ENCODE peak calls at places on chromosomes 7 and 10, in four cellular contexts. One of them, this sample, is unnamed.

GRCh38 chr7:15687645-15688025 is 1.2 kb upstream of the MEOX2 start:
- DNase-seq in D721Med: no peak
- DNase-seq in kidney epithelial cell: no peak
- DNase-seq in glutamatergic neuron: peak
- DNase-seq in this sample: no peak

GRCh38 chr7:118731854-118732253 is 507.4 kb downstream of the ANKRD7 start:
- DNase-seq in D721Med: no peak
- DNase-seq in kidney epithelial cell: no peak
- DNase-seq in glutamatergic neuron: no peak
- DNase-seq in this sample: no peak

GRCh38 chr10:77776487-77776886 is 138.9 kb upstream of the KCNMA1 start:
- DNase-seq in D721Med: no peak
- DNase-seq in kidney epithelial cell: no peak
- DNase-seq in glutamatergic neuron: no peak
- DNase-seq in this sample: no peak

GRCh38 chr7:80478683-80479082 is 33.2 kb downstream of the GNAT3 start:
- DNase-seq in D721Med: no peak
- DNase-seq in kidney epithelial cell: peak
- DNase-seq in glutamatergic neuron: no peak
- DNase-seq in this sample: no peak

GRCh38 chr10:42754155-42755027 is 28.2 kb upstream of the BMS1 start:
- DNase-seq in D721Med: peak
- DNase-seq in kidney epithelial cell: no peak
- DNase-seq in glutamatergic neuron: peak
- DNase-seq in this sample: no peak

GRCh38 chr7:29622335-29623265 is 59.0 kb downstream of the PRR15 start:
- DNase-seq in D721Med: no peak
- DNase-seq in kidney epithelial cell: peak
- DNase-seq in glutamatergic neuron: no peak
- DNase-seq in this sample: no peak

GRCh38 chr7:98755138-98755898 is 114.5 kb downstream of the TMEM130 start:
- DNase-seq in D721Med: no peak
- DNase-seq in kidney epithelial cell: no peak
- DNase-seq in glutamatergic neuron: peak
- DNase-seq in this sample: no peak

GRCh38 chr10:22816298-22816653 is 101.9 kb upstream of the PIP4K2A start:
- DNase-seq in D721Med: no peak
- DNase-seq in kidney epithelial cell: peak
- DNase-seq in glutamatergic neuron: no peak
- DNase-seq in this sample: no peak

GRCh38 chr7:157573244-157573643 is 236.4 kb downstream of the DNAJB6 start:
- DNase-seq in D721Med: no peak
- DNase-seq in kidney epithelial cell: no peak
- DNase-seq in glutamatergic neuron: no peak
- DNase-seq in this sample: no peak

GRCh38 chr7:77863860-77864259 is 65.3 kb downstream of the PHTF2 start:
- DNase-seq in D721Med: no peak
- DNase-seq in kidney epithelial cell: no peak
- DNase-seq in glutamatergic neuron: no peak
- DNase-seq in this sample: no peak

GRCh38 chr10:43214956-43215561 is 51.8 kb downstream of the RASGEF1A start:
- DNase-seq in D721Med: no peak
- DNase-seq in kidney epithelial cell: no peak
- DNase-seq in glutamatergic neuron: no peak
- DNase-seq in this sample: no peak

GRCh38 chr10:21526952-21527633 is 1.6 kb upstream of the SKIDA1 start:
- DNase-seq in D721Med: no peak
- DNase-seq in kidney epithelial cell: no peak
- DNase-seq in glutamatergic neuron: peak
- DNase-seq in this sample: peak

GRCh38 chr10:113297226-113297625 is 255.6 kb upstream of the HABP2 start:
- DNase-seq in D721Med: no peak
- DNase-seq in kidney epithelial cell: peak
- DNase-seq in glutamatergic neuron: no peak
- DNase-seq in this sample: no peak
- TF ChIP-seq CTCF in D721Med: no peak
- TF ChIP-seq CTCF in kidney epithelial cell: no peak
- TF ChIP-seq CTCF in glutamatergic neuron: no peak
- TF ChIP-seq CTCF in this sample: no peak

DNA sequence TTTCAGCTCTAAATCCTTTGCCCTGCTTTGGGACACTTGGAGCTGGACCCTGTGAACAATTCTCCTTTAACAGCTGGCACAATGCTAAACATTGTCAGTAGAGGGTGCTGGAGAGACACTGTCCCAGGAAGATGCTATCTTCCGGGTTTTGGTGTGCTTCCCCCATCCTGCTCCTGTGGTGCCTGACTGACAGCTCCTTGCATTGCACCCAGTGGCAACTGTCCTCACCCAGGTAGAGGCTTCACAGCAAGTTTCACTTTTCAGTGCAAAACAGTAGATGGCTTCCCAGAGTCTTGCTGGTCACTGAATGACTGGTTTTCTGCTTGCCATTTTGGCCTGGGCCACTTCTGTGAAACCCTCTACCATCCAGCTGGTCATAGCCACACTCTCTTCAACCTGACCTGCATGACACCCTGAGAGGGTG is 77.3 kb downstream of the CDC14C start:
- DNase-seq in D721Med: no peak
- DNase-seq in kidney epithelial cell: peak
- DNase-seq in glutamatergic neuron: peak
- DNase-seq in this sample: peak
- TF ChIP-seq CTCF in D721Med: peak
- TF ChIP-seq CTCF in kidney epithelial cell: peak
- TF ChIP-seq CTCF in glutamatergic neuron: peak
- TF ChIP-seq CTCF in this sample: peak

GRCh38 chr7:151311294-151311864 is 30.2 kb upstream of the NUB1 start:
- DNase-seq in D721Med: no peak
- DNase-seq in kidney epithelial cell: no peak
- DNase-seq in glutamatergic neuron: peak
- DNase-seq in this sample: peak
- TF ChIP-seq CTCF in D721Med: peak
- TF ChIP-seq CTCF in kidney epithelial cell: peak
- TF ChIP-seq CTCF in glutamatergic neuron: no peak
- TF ChIP-seq CTCF in this sample: peak

GRCh38 chr7:31767686-31768358 is 80.8 kb downstream of the PPP1R17 start:
- DNase-seq in D721Med: no peak
- DNase-seq in kidney epithelial cell: no peak
- DNase-seq in glutamatergic neuron: no peak
- DNase-seq in this sample: no peak

GRCh38 chr7:31761646-31762045 is 74.6 kb downstream of the PPP1R17 start:
- DNase-seq in D721Med: no peak
- DNase-seq in kidney epithelial cell: no peak
- DNase-seq in glutamatergic neuron: no peak
- DNase-seq in this sample: no peak

GRCh38 chr7:31758770-31759169 is 71.8 kb downstream of the PPP1R17 start:
- DNase-seq in D721Med: no peak
- DNase-seq in kidney epithelial cell: no peak
- DNase-seq in glutamatergic neuron: no peak
- DNase-seq in this sample: no peak

GRCh38 chr7:31764457-31764856 is 77.4 kb downstream of the PPP1R17 start:
- DNase-seq in D721Med: no peak
- DNase-seq in kidney epithelial cell: no peak
- DNase-seq in glutamatergic neuron: no peak
- DNase-seq in this sample: no peak

DNA sequence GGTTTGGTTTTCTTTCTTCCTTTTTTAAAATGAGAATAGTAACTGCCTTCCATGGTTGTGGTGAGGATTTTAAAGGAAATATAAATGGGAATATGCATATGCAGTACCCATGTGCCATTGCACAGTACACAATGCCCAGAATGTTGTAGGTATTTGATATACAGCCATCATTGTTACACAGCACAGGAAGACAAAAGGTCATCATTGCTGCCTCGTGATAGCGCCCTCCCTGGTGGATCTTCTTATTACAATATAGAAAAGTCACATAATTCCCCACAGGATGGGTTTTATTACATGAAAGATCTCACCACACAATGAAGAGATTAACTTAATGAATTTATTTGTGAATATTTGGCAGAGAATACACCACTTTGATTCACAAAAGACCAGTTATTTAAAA is 76.5 kb downstream of the PPP1R17 start:
- DNase-seq in D721Med: no peak
- DNase-seq in kidney epithelial cell: no peak
- DNase-seq in glutamatergic neuron: no peak
- DNase-seq in this sample: no peak
- TF ChIP-seq CTCF in D721Med: peak
- TF ChIP-seq CTCF in kidney epithelial cell: peak
- TF ChIP-seq CTCF in glutamatergic neuron: peak
- TF ChIP-seq CTCF in this sample: no peak

GRCh38 chr7:45080265-45080957 is 8.4 kb downstream of the NACAD start:
- DNase-seq in D721Med: no peak
- DNase-seq in kidney epithelial cell: no peak
- DNase-seq in glutamatergic neuron: no peak
- DNase-seq in this sample: no peak

GRCh38 chr7:45080958-45081669 is 7.7 kb downstream of the NACAD start:
- DNase-seq in D721Med: no peak
- DNase-seq in kidney epithelial cell: no peak
- DNase-seq in glutamatergic neuron: no peak
- DNase-seq in this sample: no peak

GRCh38 chr7:45082831-45083331 is 5.9 kb downstream of the NACAD start:
- DNase-seq in D721Med: no peak
- DNase-seq in kidney epithelial cell: no peak
- DNase-seq in glutamatergic neuron: no peak
- DNase-seq in this sample: no peak

GRCh38 chr7:45082031-45082830 is 6.5 kb downstream of the NACAD start:
- DNase-seq in D721Med: no peak
- DNase-seq in kidney epithelial cell: no peak
- DNase-seq in glutamatergic neuron: no peak
- DNase-seq in this sample: no peak

GRCh38 chr7:45081670-45081974 is 7.1 kb downstream of the NACAD start:
- DNase-seq in D721Med: no peak
- DNase-seq in kidney epithelial cell: no peak
- DNase-seq in glutamatergic neuron: no peak
- DNase-seq in this sample: no peak
- TF ChIP-seq CTCF in D721Med: no peak
- TF ChIP-seq CTCF in kidney epithelial cell: no peak
- TF ChIP-seq CTCF in glutamatergic neuron: no peak
- TF ChIP-seq CTCF in this sample: no peak

This sample was measured in HepG2.